ENCODE peak calls at places on chromosomes 5 and 9, in eight cellular contexts. S, I, M, F, C, U, N and T are unnamed samples.

GRCh38 chr9:110875275-110875674 is 163.0 kb downstream of the LPAR1 start:
- DNase-seq in M (no peak), N (no peak), U (peak; percentile 87), I (no peak), S (no peak), F (no peak), C (peak; percentile 48), T (no peak)

GRCh38 chr5:14447958-14448881 is 133.4 kb upstream of the OTULINL start:
- DNase-seq in C (peak; percentile 28), U (no peak), S (no peak), I (no peak), N (peak; percentile 65), M (peak; percentile 48), F (no peak), T (no peak)

GRCh38 chr5:138349842-138350635 is 2.4 kb upstream of the KDM3B start:
- DNase-seq in M (no peak), U (no peak), I (no peak), N (no peak), S (no peak), F (no peak), C (no peak), T (no peak)

GRCh38 chr5:150139334-150139733 is 16.3 kb downstream of the PDGFRB start:
- DNase-seq in U (no peak), N (no peak), I (no peak), C (no peak), M (no peak), F (no peak), S (no peak), T (no peak)

GRCh38 chr5:77724934-77725333 is 51.2 kb downstream of the TBCA start:
- DNase-seq in M (no peak), C (no peak), F (no peak), N (no peak), I (no peak), U (no peak), S (no peak), T (no peak)

GRCh38 chr5:10393491-10393890 is 40.0 kb downstream of the MARCHF6 start:
- DNase-seq in S (no peak), N (no peak), U (no peak), I (no peak), F (no peak), C (no peak), M (no peak), T (no peak)

GRCh38 chr9:100474082-100474949 is 1.4 kb downstream of the TMEFF1 start:
- DNase-seq in C (no peak), I (no peak), F (no peak), S (no peak), M (peak; percentile 15), U (peak; percentile 54), N (peak; percentile 42), T (no peak)

GRCh38 chr5:59164041-59164830 is 581.4 kb downstream of the RAB3C start:
- DNase-seq in C (no peak), S (no peak), N (no peak), F (no peak), I (no peak), M (peak; percentile 9), U (no peak), T (no peak)

GRCh38 chr5:55096186-55096585 is 6.3 kb upstream of the GZMA start:
- DNase-seq in M (no peak), F (no peak), C (no peak), N (no peak), I (no peak), U (no peak), S (no peak), T (no peak)

GRCh38 chr5:137858223-137858916 is 9.3 kb upstream of the MYOT start:
- DNase-seq in M (no peak), S (no peak), U (no peak), I (no peak), C (peak; percentile 58), N (no peak), F (no peak), T (no peak)

GRCh38 chr9:21001581-21001980 is 29.9 kb downstream of the HACD4 start:
- DNase-seq in U (no peak), F (no peak), S (no peak), I (no peak), M (no peak), N (no peak), C (no peak), T (no peak)

GRCh38 chr9:99366183-99366582 is 144.1 kb downstream of the SEC61B start:
- DNase-seq in S (no peak), N (no peak), C (no peak), F (no peak), M (no peak), U (no peak), I (no peak), T (no peak)

GRCh38 chr5:54738118-54738972 is 220.8 kb downstream of the SNX18 start:
- DNase-seq in F (no peak), S (no peak), C (no peak), N (no peak), M (peak; percentile 15), U (no peak), I (peak; percentile 84), T (peak; percentile 79)

GRCh38 chr9:78122631-78123030 is 91.0 kb upstream of the GNAQ start:
- DNase-seq in F (no peak), I (no peak), S (no peak), C (no peak), U (no peak), N (no peak), M (no peak), T (no peak)

GRCh38 chr9:70987986-70988385 is 133.4 kb downstream of the TRPM3 start:
- DNase-seq in N (no peak), F (no peak), S (no peak), I (no peak), M (no peak), C (no peak), U (no peak), T (no peak)

GRCh38 chr5:140322751-140323731 is 20.1 kb upstream of the PFDN1 start:
- DNase-seq in U (peak; percentile 9), C (no peak), N (no peak), F (no peak), S (no peak), I (no peak), M (peak; percentile 94), T (no peak)

GRCh38 chr9:2478421-2478820 is 143.2 kb upstream of the VLDLR start:
- DNase-seq in I (no peak), M (peak; percentile 38), S (no peak), U (no peak), N (no peak), F (no peak), C (no peak), T (no peak)

GRCh38 chr5:151315998-151316597 is 12.5 kb upstream of the SLC36A3 start:
- DNase-seq in I (peak; percentile 86), U (peak; percentile 81), S (peak; percentile 83), M (peak; percentile 73), N (peak; percentile 74), F (peak; percentile 58), C (peak; percentile 7), T (no peak)

GRCh38 chr9:109816490-109816889 is 36.5 kb downstream of the PALM2AKAP2 start:
- DNase-seq in U (no peak), C (no peak), I (no peak), M (peak; percentile 60), S (no peak), N (no peak), F (no peak), T (peak; percentile 76)

GRCh38 chr9:95029720-95030119 is 287.8 kb downstream of the FANCC start:
- DNase-seq in U (no peak), N (no peak), F (no peak), C (no peak), M (no peak), I (no peak), S (no peak), T (no peak)
- H3K4me1 ChIP-seq in U (no peaks in the 10 kb centered on the region), N (peaks cover 18% of the 10 kb centered on the region), F (peaks cover 88% of the 10 kb centered on the region), C (no peaks in the 10 kb centered on the region), M (peaks cover 16% of the 10 kb centered on the region), I (peaks cover 57% of the 10 kb centered on the region), S (peaks cover 88% of the 10 kb centered on the region), T (peaks cover 95% of the 10 kb centered on the region)

DNA sequence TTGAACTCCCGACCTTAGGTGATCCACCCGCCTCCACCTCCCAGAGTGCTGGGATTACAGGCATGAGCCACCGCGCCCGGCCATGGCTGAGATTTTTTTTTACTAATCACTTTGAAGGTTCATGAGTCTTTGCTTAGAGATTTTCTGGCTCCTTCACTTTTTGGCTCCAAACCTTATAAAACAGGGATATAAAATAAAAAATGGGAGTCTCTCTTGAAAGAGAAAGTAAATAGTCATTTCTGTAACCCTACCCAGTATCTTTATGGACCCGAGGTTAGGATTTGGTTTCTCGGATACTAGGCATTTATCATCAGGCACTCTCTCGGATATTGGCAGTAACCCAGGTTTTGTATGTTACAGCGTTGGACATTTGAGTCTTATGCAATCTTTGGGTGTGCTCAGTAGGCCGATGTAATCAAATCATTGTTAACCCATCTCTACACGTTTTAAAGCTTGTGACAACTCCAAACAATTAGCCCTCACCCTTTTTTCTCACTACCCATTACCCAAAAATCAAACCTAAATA is 25.3 kb downstream of the STXBP1 start:
- DNase-seq in U (no peak), C (no peak), M (peak; percentile 44), F (no peak), S (no peak), N (no peak), I (no peak), T (no peak)
- TF ChIP-seq POLR2AphosphoS5 in U (no peak), C (no peak), M (no peak), F (no peak), S (no peak), N (no peak), I (no peak), T (peak; percentile 79)

GRCh38 chr5:72246239-72246580 is 73.8 kb downstream of the MRPS27 start:
- DNase-seq in M (peak; percentile 68), I (no peak), S (no peak), F (no peak), C (no peak), U (no peak), N (peak; percentile 41), T (no peak)
- TF ChIP-seq CTCF in M (no peak), I (no peak), S (no peak), F (peak; percentile 57), C (no peak), U (no peak), N (peak; percentile 60), T (no peak)

GRCh38 chr5:154047324-154047723 is 8.6 kb downstream of the MFAP3 start:
- DNase-seq in C (no peak), U (no peak), I (no peak), N (no peak), F (no peak), S (no peak), M (no peak), T (no peak)
- H3K4me1 ChIP-seq in C (peaks cover 3% of the 10 kb centered on the region), U (no peaks in the 10 kb centered on the region), I (peaks cover 75% of the 10 kb centered on the region), N (no peaks in the 10 kb centered on the region), F (no peaks in the 10 kb centered on the region), S (peaks cover 20% of the 10 kb centered on the region), M (peaks cover 12% of the 10 kb centered on the region), T (peaks cover 15% of the 10 kb centered on the region)

GRCh38 chr9:129211686-129212085 is 33.6 kb upstream of the IER5L start:
- DNase-seq in S (no peak), I (no peak), U (peak; percentile 36), N (no peak), C (no peak), F (no peak), M (no peak), T (no peak)
- TF ChIP-seq POLR2AphosphoS5 in S (no peak), I (no peak), U (no peak), N (no peak), C (no peak), F (no peak), M (no peak), T (no peak)

GRCh38 chr5:82164957-82165698 is 113.0 kb downstream of the RPS23 start:
- DNase-seq in I (no peak), F (no peak), C (no peak), S (no peak), U (peak; percentile 53), N (no peak), M (no peak), T (no peak)
- TF ChIP-seq CTCF in I (no peak), F (no peak), C (no peak), S (no peak), U (peak; percentile 30), N (peak; percentile 14), M (no peak), T (no peak)